ENCODE peak calls at places on chromosomes 6 and 20, in six cellular contexts. One of them, this sample, is unnamed.

GRCh38 chr6:113856571-113857564 is at the start of gene MARCKS:
- DNase-seq in naive B cell: peak
- DNase-seq in lower leg skin: peak
- DNase-seq in ELR: peak
- DNase-seq in ureter: peak
- DNase-seq in EH: peak
- DNase-seq in this sample: peak

GRCh38 chr6:124962617-124963415 is 579 bp downstream of the RNF217 start:
- DNase-seq in naive B cell: no peak
- DNase-seq in lower leg skin: peak
- DNase-seq in ELR: peak
- DNase-seq in ureter: peak
- DNase-seq in EH: peak
- DNase-seq in this sample: peak

GRCh38 chr20:56630086-56630493 is 984 bp downstream of the TFAP2C start:
- DNase-seq in naive B cell: no peak
- DNase-seq in lower leg skin: peak
- DNase-seq in ELR: peak
- DNase-seq in ureter: peak
- DNase-seq in EH: peak
- DNase-seq in this sample: peak

GRCh38 chr20:46701057-46701456 is 8.4 kb upstream of the SLC2A10 start:
- DNase-seq in naive B cell: no peak
- DNase-seq in lower leg skin: peak
- DNase-seq in ELR: peak
- DNase-seq in ureter: no peak
- DNase-seq in EH: no peak
- DNase-seq in this sample: no peak

GRCh38 chr6:148470606-148471299 is 128.1 kb downstream of the SASH1 start:
- DNase-seq in naive B cell: no peak
- DNase-seq in lower leg skin: no peak
- DNase-seq in ELR: no peak
- DNase-seq in ureter: peak
- DNase-seq in EH: no peak
- DNase-seq in this sample: no peak

GRCh38 chr6:74280130-74280692 is 584.2 kb downstream of the CD109 start:
- DNase-seq in naive B cell: no peak
- DNase-seq in lower leg skin: no peak
- DNase-seq in ELR: no peak
- DNase-seq in ureter: no peak
- DNase-seq in EH: peak
- DNase-seq in this sample: no peak

GRCh38 chr6:55569638-55570037 is 9.4 kb downstream of the HMGCLL1 start:
- DNase-seq in naive B cell: no peak
- DNase-seq in lower leg skin: no peak
- DNase-seq in ELR: no peak
- DNase-seq in ureter: no peak
- DNase-seq in EH: no peak
- DNase-seq in this sample: no peak

GRCh38 chr6:23013776-23014175 is 444.4 kb downstream of the HDGFL1 start:
- DNase-seq in naive B cell: no peak
- DNase-seq in lower leg skin: no peak
- DNase-seq in ELR: no peak
- DNase-seq in ureter: no peak
- DNase-seq in EH: peak
- DNase-seq in this sample: no peak

GRCh38 chr20:43507150-43508080 is at the start of gene L3MBTL1:
- DNase-seq in naive B cell: no peak
- DNase-seq in lower leg skin: no peak
- DNase-seq in ELR: peak
- DNase-seq in ureter: no peak
- DNase-seq in EH: peak
- DNase-seq in this sample: no peak

GRCh38 chr20:38612921-38613320 is 11.3 kb downstream of the ARHGAP40 start:
- DNase-seq in naive B cell: no peak
- DNase-seq in lower leg skin: no peak
- DNase-seq in ELR: no peak
- DNase-seq in ureter: no peak
- DNase-seq in EH: no peak
- DNase-seq in this sample: no peak

GRCh38 chr6:81767163-81768000 is 14.9 kb upstream of the TENT5A start:
- DNase-seq in naive B cell: no peak
- DNase-seq in lower leg skin: no peak
- DNase-seq in ELR: peak
- DNase-seq in ureter: no peak
- DNase-seq in EH: peak
- DNase-seq in this sample: no peak

GRCh38 chr6:158049055-158050028 is 67.7 kb downstream of the SYNJ2 start:
- DNase-seq in naive B cell: no peak
- DNase-seq in lower leg skin: peak
- DNase-seq in ELR: no peak
- DNase-seq in ureter: no peak
- DNase-seq in EH: no peak
- DNase-seq in this sample: no peak

GRCh38 chr20:54995021-54995420 is 519.6 kb downstream of the DOK5 start:
- DNase-seq in naive B cell: no peak
- DNase-seq in lower leg skin: no peak
- DNase-seq in ELR: no peak
- DNase-seq in ureter: no peak
- DNase-seq in EH: no peak
- DNase-seq in this sample: no peak

GRCh38 chr6:30740993-30741784 is 1.3 kb downstream of the FLOT1 start:
- DNase-seq in naive B cell: no peak
- DNase-seq in lower leg skin: no peak
- DNase-seq in ELR: no peak
- DNase-seq in ureter: no peak
- DNase-seq in EH: peak
- DNase-seq in this sample: no peak

GRCh38 chr6:140050232-140050995 is 676.0 kb upstream of the CITED2 start:
- DNase-seq in naive B cell: no peak
- DNase-seq in lower leg skin: no peak
- DNase-seq in ELR: peak
- DNase-seq in ureter: no peak
- DNase-seq in EH: peak
- DNase-seq in this sample: no peak

GRCh38 chr20:1822564-1823420 is 72.4 kb upstream of the SIRPA start:
- DNase-seq in naive B cell: no peak
- DNase-seq in lower leg skin: no peak
- DNase-seq in ELR: peak
- DNase-seq in ureter: no peak
- DNase-seq in EH: peak
- DNase-seq in this sample: no peak

GRCh38 chr6:23775127-23775526 is 350.9 kb upstream of the NRSN1 start:
- DNase-seq in naive B cell: no peak
- DNase-seq in lower leg skin: no peak
- DNase-seq in ELR: no peak
- DNase-seq in ureter: no peak
- DNase-seq in EH: no peak
- DNase-seq in this sample: no peak

GRCh38 chr6:26105109-26105730 is 18.0 kb downstream of the HFE start:
- DNase-seq in naive B cell: no peak
- DNase-seq in lower leg skin: no peak
- DNase-seq in ELR: peak
- DNase-seq in ureter: no peak
- DNase-seq in EH: no peak
- DNase-seq in this sample: no peak

GRCh38 chr6:56708810-56709597 is 66.3 kb upstream of the DST start:
- DNase-seq in naive B cell: no peak
- DNase-seq in lower leg skin: no peak
- DNase-seq in ELR: peak
- DNase-seq in ureter: no peak
- DNase-seq in EH: peak
- DNase-seq in this sample: no peak

GRCh38 chr6:85191656-85192055 is 258.2 kb upstream of the NT5E start:
- DNase-seq in naive B cell: no peak
- DNase-seq in lower leg skin: no peak
- DNase-seq in ELR: no peak
- DNase-seq in ureter: no peak
- DNase-seq in EH: peak
- DNase-seq in this sample: no peak

GRCh38 chr6:140051521-140052455 is 677.3 kb upstream of the CITED2 start:
- DNase-seq in naive B cell: no peak
- DNase-seq in lower leg skin: no peak
- DNase-seq in ELR: peak
- DNase-seq in ureter: no peak
- DNase-seq in EH: peak
- DNase-seq in this sample: no peak

GRCh38 chr6:29926795-29927427 is 15.4 kb upstream of the HLA-A start:
- DNase-seq in naive B cell: peak
- DNase-seq in lower leg skin: peak
- DNase-seq in ELR: peak
- DNase-seq in ureter: peak
- DNase-seq in EH: peak
- DNase-seq in this sample: peak

GRCh38 chr6:33725891-33726673 is 14.6 kb upstream of the UQCC2 start:
- DNase-seq in naive B cell: no peak
- DNase-seq in lower leg skin: no peak
- DNase-seq in ELR: no peak
- DNase-seq in ureter: no peak
- DNase-seq in EH: no peak
- DNase-seq in this sample: no peak

GRCh38 chr6:89324304-89324703 is 9.2 kb upstream of the GABRR2 start:
- DNase-seq in naive B cell: no peak
- DNase-seq in lower leg skin: no peak
- DNase-seq in ELR: no peak
- DNase-seq in ureter: no peak
- DNase-seq in EH: no peak
- DNase-seq in this sample: no peak

GRCh38 chr6:116973992-116974391 is 97.0 kb downstream of the RFX6 start:
- DNase-seq in naive B cell: no peak
- DNase-seq in lower leg skin: peak
- DNase-seq in ELR: no peak
- DNase-seq in ureter: no peak
- DNase-seq in EH: no peak
- DNase-seq in this sample: no peak

GRCh38 chr6:117389227-117390057 is 36.3 kb downstream of the ROS1 start:
- DNase-seq in naive B cell: no peak
- DNase-seq in lower leg skin: no peak
- DNase-seq in ELR: peak
- DNase-seq in ureter: no peak
- DNase-seq in EH: no peak
- DNase-seq in this sample: no peak

GRCh38 chr20:36862857-36863668 is 12.9 kb upstream of the TLDC2 start:
- DNase-seq in naive B cell: no peak
- DNase-seq in lower leg skin: no peak
- DNase-seq in ELR: peak
- DNase-seq in ureter: no peak
- DNase-seq in EH: peak
- DNase-seq in this sample: no peak

GRCh38 chr6:159400806-159401205 is 231.6 kb downstream of the FNDC1 start:
- DNase-seq in naive B cell: no peak
- DNase-seq in lower leg skin: peak
- DNase-seq in ELR: no peak
- DNase-seq in ureter: no peak
- DNase-seq in EH: no peak
- DNase-seq in this sample: no peak

GRCh38 chr6:104784884-104785283 is 74.8 kb downstream of the HACE1 start:
- DNase-seq in naive B cell: no peak
- DNase-seq in lower leg skin: no peak
- DNase-seq in ELR: peak
- DNase-seq in ureter: no peak
- DNase-seq in EH: peak
- DNase-seq in this sample: no peak

GRCh38 chr20:35604444-35604750 is 11.2 kb upstream of the SPAG4 start:
- DNase-seq in naive B cell: no peak
- DNase-seq in lower leg skin: no peak
- DNase-seq in ELR: peak
- DNase-seq in ureter: no peak
- DNase-seq in EH: peak
- DNase-seq in this sample: no peak

GRCh38 chr20:23435675-23436539 is 3.6 kb upstream of the CSTL1 start:
- DNase-seq in naive B cell: no peak
- DNase-seq in lower leg skin: no peak
- DNase-seq in ELR: no peak
- DNase-seq in ureter: no peak
- DNase-seq in EH: peak
- DNase-seq in this sample: no peak

GRCh38 chr20:17594443-17594842 is 24.6 kb downstream of the DSTN start:
- DNase-seq in naive B cell: no peak
- DNase-seq in lower leg skin: no peak
- DNase-seq in ELR: no peak
- DNase-seq in ureter: peak
- DNase-seq in EH: peak
- DNase-seq in this sample: no peak

GRCh38 chr20:15834857-15835256 is 738.4 kb downstream of the KIF16B start:
- DNase-seq in naive B cell: no peak
- DNase-seq in lower leg skin: no peak
- DNase-seq in ELR: no peak
- DNase-seq in ureter: no peak
- DNase-seq in EH: no peak
- DNase-seq in this sample: no peak

GRCh38 chr20:17446171-17446570 is 85.0 kb downstream of the BFSP1 start:
- DNase-seq in naive B cell: no peak
- DNase-seq in lower leg skin: no peak
- DNase-seq in ELR: no peak
- DNase-seq in ureter: no peak
- DNase-seq in EH: no peak
- DNase-seq in this sample: no peak

GRCh38 chr20:46985671-46986070 is 91.0 kb downstream of the EYA2 start:
- DNase-seq in naive B cell: no peak
- DNase-seq in lower leg skin: peak
- DNase-seq in ELR: no peak
- DNase-seq in ureter: no peak
- DNase-seq in EH: no peak
- DNase-seq in this sample: no peak

GRCh38 chr20:34604980-34605788 is 46.7 kb downstream of the MAP1LC3A start:
- DNase-seq in naive B cell: no peak
- DNase-seq in lower leg skin: no peak
- DNase-seq in ELR: peak
- DNase-seq in ureter: no peak
- DNase-seq in EH: peak
- DNase-seq in this sample: peak

GRCh38 chr6:130913119-130913518 is 85.9 kb downstream of the SMLR1 start:
- DNase-seq in naive B cell: peak
- DNase-seq in lower leg skin: no peak
- DNase-seq in ELR: no peak
- DNase-seq in ureter: no peak
- DNase-seq in EH: no peak
- DNase-seq in this sample: no peak

GRCh38 chr6:85394853-85395538 is 54.9 kb upstream of the NT5E start:
- DNase-seq in naive B cell: no peak
- DNase-seq in lower leg skin: no peak
- DNase-seq in ELR: no peak
- DNase-seq in ureter: no peak
- DNase-seq in EH: peak
- DNase-seq in this sample: no peak

This sample was measured in uterus.